ENCODE peak calls at places on chromosomes 2 and 18, in five cellular contexts. One of them, this sample, is unnamed.

GRCh38 chr2:199485732-199486335 is 28.1 kb upstream of the SATB2 start:
- DNase-seq in ureter: no peak
- DNase-seq in neural progenitor cell: peak; percentile 83
- DNase-seq in T-helper 2 cell: no peak
- DNase-seq in nephron progenitor cell: peak; percentile 75
- DNase-seq in this sample: peak; percentile 85

GRCh38 chr2:106356291-106356690 is 111.9 kb downstream of the RGPD3 start:
- DNase-seq in nephron progenitor cell: no peak
- DNase-seq in ureter: no peak
- DNase-seq in T-helper 2 cell: no peak
- DNase-seq in neural progenitor cell: no peak
- DNase-seq in this sample: no peak

GRCh38 chr2:34806396-34806795 is 1207.3 kb upstream of the FAM98A start:
- DNase-seq in ureter: no peak
- DNase-seq in T-helper 2 cell: no peak
- DNase-seq in neural progenitor cell: no peak
- DNase-seq in nephron progenitor cell: no peak
- DNase-seq in this sample: no peak

GRCh38 chr18:55402731-55403405 is 185.1 kb downstream of the TCF4 start:
- DNase-seq in T-helper 2 cell: no peak
- DNase-seq in neural progenitor cell: no peak
- DNase-seq in nephron progenitor cell: no peak
- DNase-seq in ureter: no peak
- DNase-seq in this sample: no peak

GRCh38 chr2:164205347-164205746 is 415.9 kb downstream of the GRB14 start:
- DNase-seq in ureter: no peak
- DNase-seq in nephron progenitor cell: no peak
- DNase-seq in T-helper 2 cell: no peak
- DNase-seq in neural progenitor cell: no peak
- DNase-seq in this sample: no peak

GRCh38 chr2:194985258-194985657 is 671.8 kb upstream of the SLC39A10 start:
- DNase-seq in nephron progenitor cell: no peak
- DNase-seq in ureter: no peak
- DNase-seq in T-helper 2 cell: no peak
- DNase-seq in neural progenitor cell: no peak
- DNase-seq in this sample: no peak

GRCh38 chr2:198144621-198145020 is 340.2 kb downstream of the PLCL1 start:
- DNase-seq in T-helper 2 cell: no peak
- DNase-seq in ureter: no peak
- DNase-seq in neural progenitor cell: peak; percentile 26
- DNase-seq in nephron progenitor cell: no peak
- DNase-seq in this sample: no peak

GRCh38 chr18:21904856-21905255 is 164.3 kb downstream of the MIB1 start:
- DNase-seq in T-helper 2 cell: no peak
- DNase-seq in ureter: peak; percentile 59
- DNase-seq in neural progenitor cell: no peak
- DNase-seq in nephron progenitor cell: no peak
- DNase-seq in this sample: no peak

GRCh38 chr2:43105586-43106562 is 120.5 kb downstream of the ZFP36L2 start:
- DNase-seq in T-helper 2 cell: no peak
- DNase-seq in ureter: peak; percentile 79
- DNase-seq in nephron progenitor cell: no peak
- DNase-seq in neural progenitor cell: no peak
- DNase-seq in this sample: peak; percentile 38

GRCh38 chr2:98485453-98485755 is 40.7 kb downstream of the INPP4A start:
- DNase-seq in T-helper 2 cell: no peak
- DNase-seq in neural progenitor cell: no peak
- DNase-seq in ureter: no peak
- DNase-seq in nephron progenitor cell: no peak
- DNase-seq in this sample: no peak

GRCh38 chr2:117983040-117983439 is 30.8 kb downstream of the CCDC93 start:
- DNase-seq in nephron progenitor cell: no peak
- DNase-seq in T-helper 2 cell: no peak
- DNase-seq in neural progenitor cell: no peak
- DNase-seq in ureter: no peak
- DNase-seq in this sample: no peak

GRCh38 chr18:12742453-12742852 is 39.6 kb downstream of the PSMG2 start:
- DNase-seq in ureter: no peak
- DNase-seq in T-helper 2 cell: no peak
- DNase-seq in neural progenitor cell: no peak
- DNase-seq in nephron progenitor cell: no peak
- DNase-seq in this sample: no peak

GRCh38 chr2:108119492-108119891 is 120.3 kb upstream of the SULT1C3 start:
- DNase-seq in T-helper 2 cell: no peak
- DNase-seq in nephron progenitor cell: no peak
- DNase-seq in ureter: no peak
- DNase-seq in neural progenitor cell: no peak
- DNase-seq in this sample: no peak

GRCh38 chr2:20223345-20224190 is 1.4 kb downstream of the SDC1 start:
- DNase-seq in neural progenitor cell: peak; percentile 72
- DNase-seq in ureter: peak; percentile 61
- DNase-seq in T-helper 2 cell: no peak
- DNase-seq in nephron progenitor cell: peak; percentile 57
- DNase-seq in this sample: peak; percentile 68

GRCh38 chr18:61833978-61834377 is 58.8 kb downstream of the RNF152 start:
- DNase-seq in ureter: no peak
- DNase-seq in nephron progenitor cell: no peak
- DNase-seq in neural progenitor cell: no peak
- DNase-seq in T-helper 2 cell: no peak
- DNase-seq in this sample: no peak

This sample was measured in WERI-Rb-1.